ENCODE peak calls at places on chromosomes 3 and 15, in seven cellular contexts. One of them, this sample, is unnamed.
A peak's percentile ranks its signal among the peaks of the same experiment; 100 is the strongest.

GRCh38 chr3:132654190-132654589 is 5.4 kb downstream of the ACAD11 start:
- DNase-seq in stimulated activated CD4-positive, alpha-beta T cell treated with anti-CD3 and anti-CD28 coated beads, Interleukin-2, amount 100 ng/mL, for 48 hours: no peak
- DNase-seq in neural crest cell: no peak
- DNase-seq in islet precursor cell: no peak
- DNase-seq in OCI-M1: peak; percentile 20
- DNase-seq in A673: no peak
- DNase-seq in GM23338: no peak
- DNase-seq in this sample: no peak

GRCh38 chr3:66099541-66100065 is 60.9 kb upstream of the MAGI1 start:
- DNase-seq in GM23338: no peak
- DNase-seq in stimulated activated CD4-positive, alpha-beta T cell treated with anti-CD3 and anti-CD28 coated beads, Interleukin-2, amount 100 ng/mL, for 48 hours: no peak
- DNase-seq in OCI-M1: no peak
- DNase-seq in islet precursor cell: no peak
- DNase-seq in neural crest cell: no peak
- DNase-seq in A673: no peak
- DNase-seq in this sample: no peak

GRCh38 chr15:65916041-65916663 is 46.9 kb downstream of the RAB11A start:
- DNase-seq in neural crest cell: no peak
- DNase-seq in OCI-M1: no peak
- DNase-seq in islet precursor cell: peak; percentile 41
- DNase-seq in A673: no peak
- DNase-seq in GM23338: no peak
- DNase-seq in stimulated activated CD4-positive, alpha-beta T cell treated with anti-CD3 and anti-CD28 coated beads, Interleukin-2, amount 100 ng/mL, for 48 hours: no peak
- DNase-seq in this sample: no peak

GRCh38 chr3:139117136-139117675 is 72.5 kb upstream of the PRR23C start:
- DNase-seq in OCI-M1: no peak
- DNase-seq in neural crest cell: no peak
- DNase-seq in stimulated activated CD4-positive, alpha-beta T cell treated with anti-CD3 and anti-CD28 coated beads, Interleukin-2, amount 100 ng/mL, for 48 hours: no peak
- DNase-seq in islet precursor cell: peak; percentile 29
- DNase-seq in A673: no peak
- DNase-seq in GM23338: no peak
- DNase-seq in this sample: no peak

GRCh38 chr15:70062321-70062956 is 35.3 kb downstream of the TLE3 start:
- DNase-seq in stimulated activated CD4-positive, alpha-beta T cell treated with anti-CD3 and anti-CD28 coated beads, Interleukin-2, amount 100 ng/mL, for 48 hours: no peak
- DNase-seq in A673: peak; percentile 94
- DNase-seq in GM23338: no peak
- DNase-seq in islet precursor cell: no peak
- DNase-seq in OCI-M1: no peak
- DNase-seq in neural crest cell: peak; percentile 55
- DNase-seq in this sample: peak; percentile 78

GRCh38 chr3:186217820-186218164 is 108.9 kb upstream of the ETV5 start:
- DNase-seq in neural crest cell: no peak
- DNase-seq in A673: no peak
- DNase-seq in GM23338: no peak
- DNase-seq in stimulated activated CD4-positive, alpha-beta T cell treated with anti-CD3 and anti-CD28 coated beads, Interleukin-2, amount 100 ng/mL, for 48 hours: no peak
- DNase-seq in islet precursor cell: no peak
- DNase-seq in OCI-M1: peak; percentile 42
- DNase-seq in this sample: no peak

GRCh38 chr15:32993285-32993684 is 201.2 kb downstream of the FMN1 start:
- DNase-seq in stimulated activated CD4-positive, alpha-beta T cell treated with anti-CD3 and anti-CD28 coated beads, Interleukin-2, amount 100 ng/mL, for 48 hours: no peak
- DNase-seq in islet precursor cell: no peak
- DNase-seq in neural crest cell: no peak
- DNase-seq in OCI-M1: peak; percentile 18
- DNase-seq in A673: peak; percentile 15
- DNase-seq in GM23338: peak; percentile 47
- DNase-seq in this sample: no peak

GRCh38 chr3:194163697-194164096 is 27.7 kb downstream of the HES1 start:
- DNase-seq in OCI-M1: no peak
- DNase-seq in islet precursor cell: peak; percentile 56
- DNase-seq in stimulated activated CD4-positive, alpha-beta T cell treated with anti-CD3 and anti-CD28 coated beads, Interleukin-2, amount 100 ng/mL, for 48 hours: no peak
- DNase-seq in A673: no peak
- DNase-seq in GM23338: peak; percentile 50
- DNase-seq in neural crest cell: no peak
- DNase-seq in this sample: no peak

GRCh38 chr3:10973196-10973595 is 19.4 kb upstream of the SLC6A1 start:
- DNase-seq in A673: no peak
- DNase-seq in GM23338: no peak
- DNase-seq in neural crest cell: no peak
- DNase-seq in islet precursor cell: no peak
- DNase-seq in OCI-M1: no peak
- DNase-seq in stimulated activated CD4-positive, alpha-beta T cell treated with anti-CD3 and anti-CD28 coated beads, Interleukin-2, amount 100 ng/mL, for 48 hours: no peak
- DNase-seq in this sample: no peak

GRCh38 chr15:101723161-101723873 is 956 bp downstream of the TARS3 start:
- DNase-seq in stimulated activated CD4-positive, alpha-beta T cell treated with anti-CD3 and anti-CD28 coated beads, Interleukin-2, amount 100 ng/mL, for 48 hours: peak; percentile 24
- DNase-seq in neural crest cell: no peak
- DNase-seq in islet precursor cell: no peak
- DNase-seq in A673: no peak
- DNase-seq in OCI-M1: peak; percentile 22
- DNase-seq in GM23338: no peak
- DNase-seq in this sample: no peak

GRCh38 chr15:31032959-31033358 is 41.5 kb upstream of the MTMR10 start:
- DNase-seq in stimulated activated CD4-positive, alpha-beta T cell treated with anti-CD3 and anti-CD28 coated beads, Interleukin-2, amount 100 ng/mL, for 48 hours: no peak
- DNase-seq in A673: peak; percentile 80
- DNase-seq in OCI-M1: no peak
- DNase-seq in islet precursor cell: no peak
- DNase-seq in neural crest cell: no peak
- DNase-seq in GM23338: no peak
- DNase-seq in this sample: no peak

GRCh38 chr3:56667973-56668579 is 15.0 kb downstream of the TASOR start:
- DNase-seq in neural crest cell: no peak
- DNase-seq in A673: no peak
- DNase-seq in islet precursor cell: no peak
- DNase-seq in GM23338: no peak
- DNase-seq in stimulated activated CD4-positive, alpha-beta T cell treated with anti-CD3 and anti-CD28 coated beads, Interleukin-2, amount 100 ng/mL, for 48 hours: no peak
- DNase-seq in OCI-M1: no peak
- DNase-seq in this sample: no peak

GRCh38 chr3:55162031-55162784 is 234.3 kb upstream of the LRTM1 start:
- DNase-seq in stimulated activated CD4-positive, alpha-beta T cell treated with anti-CD3 and anti-CD28 coated beads, Interleukin-2, amount 100 ng/mL, for 48 hours: no peak
- DNase-seq in islet precursor cell: peak; percentile 62
- DNase-seq in A673: no peak
- DNase-seq in GM23338: no peak
- DNase-seq in OCI-M1: no peak
- DNase-seq in neural crest cell: no peak
- DNase-seq in this sample: no peak

GRCh38 chr15:35738370-35738769 is 192.4 kb upstream of the DPH6 start:
- DNase-seq in A673: peak; percentile 60
- DNase-seq in neural crest cell: no peak
- DNase-seq in islet precursor cell: peak; percentile 85
- DNase-seq in stimulated activated CD4-positive, alpha-beta T cell treated with anti-CD3 and anti-CD28 coated beads, Interleukin-2, amount 100 ng/mL, for 48 hours: no peak
- DNase-seq in OCI-M1: no peak
- DNase-seq in GM23338: peak; percentile 10
- DNase-seq in this sample: no peak

GRCh38 chr15:52331490-52332240 is 36.1 kb upstream of the MYO5C start:
- DNase-seq in neural crest cell: no peak
- DNase-seq in islet precursor cell: peak; percentile 76
- DNase-seq in GM23338: peak; percentile 33
- DNase-seq in A673: peak; percentile 52
- DNase-seq in OCI-M1: peak; percentile 69
- DNase-seq in stimulated activated CD4-positive, alpha-beta T cell treated with anti-CD3 and anti-CD28 coated beads, Interleukin-2, amount 100 ng/mL, for 48 hours: peak; percentile 29
- DNase-seq in this sample: no peak

GRCh38 chr3:16192176-16192811 is 17.8 kb downstream of the GALNT15 start:
- DNase-seq in islet precursor cell: no peak
- DNase-seq in stimulated activated CD4-positive, alpha-beta T cell treated with anti-CD3 and anti-CD28 coated beads, Interleukin-2, amount 100 ng/mL, for 48 hours: no peak
- DNase-seq in neural crest cell: no peak
- DNase-seq in GM23338: no peak
- DNase-seq in OCI-M1: no peak
- DNase-seq in A673: no peak
- DNase-seq in this sample: no peak